ENCODE peak calls at places on chromosomes 3 and 15, in five cellular contexts. D, Y, Z, X and T are unnamed samples.

GRCh38 chr3:51711352-51712019 is 4.6 kb downstream of the GRM2 start:
- DNase-seq in D (no peak), Y (no peak), Z (no peak), X (no peak), T (no peak)

GRCh38 chr3:1082024-1082633 is 10.7 kb upstream of the CNTN6 start:
- DNase-seq in Z (peak; percentile 17), X (no peak), Y (no peak), D (peak; percentile 59), T (no peak)

GRCh38 chr3:122555275-122556071 is 8.6 kb downstream of the PARP9 start:
- DNase-seq in D (peak; percentile 23), X (no peak), Z (no peak), Y (no peak), T (no peak)

GRCh38 chr3:161117646-161118045 is 12.5 kb upstream of the B3GALNT1 start:
- DNase-seq in Z (no peak), X (no peak), D (no peak), Y (no peak), T (no peak)

GRCh38 chr15:68328485-68328884 is 50.9 kb downstream of the FEM1B start:
- DNase-seq in Y (no peak), D (no peak), Z (peak; percentile 16), X (no peak), T (no peak)

GRCh38 chr3:13058346-13059120 is 14.7 kb downstream of the IQSEC1 start:
- DNase-seq in X (no peak), Z (no peak), Y (no peak), D (no peak), T (no peak)

GRCh38 chr3:107600784-107601183 is 78.0 kb downstream of the BBX start:
- DNase-seq in D (no peak), Z (no peak), Y (no peak), X (no peak), T (no peak)

GRCh38 chr15:63818191-63818590 is 15.6 kb downstream of the HERC1 start:
- DNase-seq in X (no peak), D (no peak), Y (no peak), Z (peak; percentile 22), T (no peak)

GRCh38 chr3:52228266-52228665 is 2.8 kb upstream of the TLR9 start:
- DNase-seq in Y (no peak), Z (no peak), D (no peak), X (no peak), T (no peak)

GRCh38 chr3:125280966-125281365 is 68.4 kb upstream of the SLC12A8 start:
- DNase-seq in X (peak; percentile 43), Y (no peak), D (peak; percentile 94), Z (no peak), T (no peak)

GRCh38 chr3:3125977-3126376 is 763 bp upstream of the TRNT1 start:
- DNase-seq in Y (no peak), D (no peak), X (no peak), Z (no peak), T (no peak)

GRCh38 chr15:58228708-58229107 is 90.5 kb downstream of the AQP9 start:
- DNase-seq in Z (no peak), Y (no peak), D (peak; percentile 61), X (no peak), T (no peak)

GRCh38 chr3:81105761-81106160 is 655.7 kb downstream of the GBE1 start:
- DNase-seq in X (no peak), Y (no peak), D (peak; percentile 4), Z (no peak), T (no peak)

GRCh38 chr15:51782357-51782896 is 31.0 kb downstream of the TMOD2 start:
- DNase-seq in Z (no peak), X (no peak), Y (no peak), D (no peak), T (no peak)

GRCh38 chr3:13251166-13251892 is 168.8 kb downstream of the NUP210 start:
- DNase-seq in D (no peak), X (no peak), Y (no peak), Z (no peak), T (no peak)

GRCh38 chr3:95341314-95341713 is 1278.5 kb downstream of the NSUN3 start:
- DNase-seq in Y (no peak), D (no peak), Z (no peak), X (no peak), T (no peak)

GRCh38 chr15:71048913-71049675 is 66.2 kb upstream of the THSD4 start:
- DNase-seq in Y (no peak), D (peak; percentile 69), Z (no peak), X (no peak), T (no peak)

GRCh38 chr15:33654859-33655258 is 313.4 kb upstream of the CHRM5 start:
- DNase-seq in Z (no peak), D (no peak), Y (no peak), X (no peak), T (peak; percentile 47)

GRCh38 chr3:40229411-40229810 is 80.1 kb upstream of the EIF1B start:
- DNase-seq in D (no peak), Y (no peak), X (no peak), Z (no peak), T (no peak)

GRCh38 chr3:4645468-4645867 is 152.3 kb downstream of the ITPR1 start:
- DNase-seq in X (no peak), Z (peak; percentile 50), D (no peak), Y (no peak), T (no peak)

GRCh38 chr3:112779558-112780480 is 66.8 kb downstream of the CD200R1L start:
- DNase-seq in X (no peak), D (no peak), Z (no peak), Y (no peak), T (no peak)

GRCh38 chr3:182795383-182795782 is 2.1 kb downstream of the ATP11B start:
- DNase-seq in Y (no peak), X (no peak), D (no peak), Z (peak; percentile 61), T (no peak)

GRCh38 chr15:69604050-69604378 is 151.4 kb downstream of the RPLP1 start:
- DNase-seq in Y (no peak), Z (no peak), X (peak; percentile 62), D (no peak), T (no peak)

GRCh38 chr15:88986949-88987589 is 73.9 kb upstream of the MFGE8 start:
- DNase-seq in Y (no peak), D (no peak), X (no peak), Z (no peak), T (peak; percentile 62)

GRCh38 chr3:101120039-101120438 is 126.8 kb upstream of the ABI3BP start:
- DNase-seq in Y (no peak), X (no peak), Z (no peak), D (no peak), T (no peak)

GRCh38 chr3:53708001-53708621 is 138.1 kb downstream of the CHDH start:
- DNase-seq in Y (no peak), X (peak; percentile 12), Z (no peak), D (no peak), T (peak; percentile 29)

GRCh38 chr15:74656935-74657535 is 38.8 kb downstream of the EDC3 start:
- DNase-seq in D (no peak), X (no peak), Y (no peak), Z (no peak), T (no peak)

GRCh38 chr3:156812521-156813335 is 13.4 kb upstream of the LEKR1 start:
- DNase-seq in Y (no peak), D (no peak), Z (no peak), X (peak; percentile 9), T (no peak)

GRCh38 chr3:127193775-127194174 is 844 bp downstream of the PRR23E start:
- DNase-seq in Z (no peak), Y (no peak), X (no peak), D (no peak), T (no peak)

GRCh38 chr15:48315041-48315440 is 16.2 kb upstream of the DUT start:
- DNase-seq in Z (no peak), X (no peak), D (no peak), Y (no peak), T (no peak)

GRCh38 chr3:151501171-151501790 is 40.4 kb upstream of the IGSF10 start:
- DNase-seq in Y (no peak), Z (no peak), D (no peak), X (no peak), T (no peak)

GRCh38 chr15:39358441-39359041 is 222.3 kb upstream of the THBS1 start:
- DNase-seq in D (no peak), Z (no peak), X (no peak), Y (no peak), T (no peak)

GRCh38 chr3:9689757-9690156 is 13.9 kb upstream of the CPNE9 start:
- DNase-seq in Z (no peak), Y (no peak), X (no peak), D (no peak), T (no peak)

GRCh38 chr3:132555316-132556035 is 41.6 kb upstream of the ACKR4 start:
- DNase-seq in Y (no peak), Z (no peak), X (no peak), D (no peak), T (no peak)

GRCh38 chr3:173685471-173685870 is 287.9 kb downstream of the NLGN1 start:
- DNase-seq in D (no peak), X (no peak), Z (no peak), Y (no peak), T (no peak)

GRCh38 chr3:98733055-98733777 is 29.9 kb upstream of the ST3GAL6 start:
- DNase-seq in X (no peak), Y (no peak), D (no peak), Z (peak; percentile 19), T (peak; percentile 77)

GRCh38 chr15:55744026-55744655 is 1.2 kb upstream of the PRTG start:
- DNase-seq in X (no peak), Y (no peak), Z (no peak), D (no peak), T (no peak)

GRCh38 chr3:137061186-137061585 is 103.4 kb downstream of the IL20RB start:
- DNase-seq in X (no peak), Z (no peak), Y (no peak), D (no peak), T (no peak)